ENCODE peak calls at places on chromosomes 12 and 14, in nine cellular contexts. D is GM12891, L is endothelial cell of umbilical vein, H is prostate gland, V is HepG2, E is stomach, N is GM23338, T is breast epithelium, B is H1. J is an unnamed sample.

GRCh38 chr14:22981090-22982012 is 1.0 kb downstream of the AJUBA start:
- DNase-seq in D (no peak), L (peak; percentile 45), H (no peak), V (no peak), E (no peak), N (peak; percentile 44), T (no peak), B (peak; percentile 81), J (peak; percentile 88)

GRCh38 chr14:22095845-22096510 is 422.4 kb upstream of the OR4E1 start:
- DNase-seq in D (no peak), L (no peak), H (no peak), V (peak; percentile 29), E (no peak), N (no peak), T (no peak), B (no peak), J (no peak)

GRCh38 chr12:52341066-52341580 is 19.9 kb upstream of the KRT83 start:
- DNase-seq in D (no peak), L (no peak), H (no peak), V (no peak), E (no peak), N (no peak), T (no peak), B (no peak), J (no peak)

GRCh38 chr12:121966959-121967358 is 48.6 kb downstream of the CFAP251 start:
- DNase-seq in D (no peak), L (no peak), H (no peak), V (no peak), E (no peak), N (no peak), T (no peak), B (no peak), J (no peak)

GRCh38 chr12:64780531-64781373 is 21.5 kb upstream of the GNS start:
- DNase-seq in D (peak; percentile 30), L (peak; percentile 43), H (peak; percentile 52), V (no peak), E (peak; percentile 87), N (peak; percentile 66), T (peak; percentile 39), B (peak; percentile 73), J (peak; percentile 79)

GRCh38 chr14:78836777-78837176 is 666.6 kb downstream of the NRXN3 start:
- DNase-seq in D (peak; percentile 2), L (peak; percentile 57), H (peak; percentile 22), V (peak; percentile 37), E (peak; percentile 45), N (peak; percentile 89), T (no peak), B (peak; percentile 74), J (peak; percentile 21)

GRCh38 chr12:45991289-45992249 is 1.2 kb upstream of the SCAF11 start:
- DNase-seq in D (peak; percentile 35), L (peak; percentile 74), H (peak; percentile 66), V (peak; percentile 76), E (peak; percentile 75), N (peak; percentile 72), T (peak; percentile 60), B (peak; percentile 67), J (peak; percentile 82)

GRCh38 chr14:36070056-36071043 is 106.2 kb downstream of the PTCSC3 start:
- DNase-seq in D (no peak), L (peak; percentile 47), H (peak; percentile 40), V (peak; percentile 84), E (peak; percentile 75), N (peak; percentile 86), T (no peak), B (peak; percentile 70), J (peak; percentile 85)

GRCh38 chr14:95480109-95480886 is 36.2 kb downstream of the SYNE3 start:
- DNase-seq in D (no peak), L (no peak), H (no peak), V (no peak), E (no peak), N (no peak), T (no peak), B (no peak), J (peak; percentile 46)

GRCh38 chr14:52333108-52333507 is 19.0 kb downstream of the PTGER2 start:
- DNase-seq in D (no peak), L (no peak), H (no peak), V (no peak), E (no peak), N (no peak), T (no peak), B (no peak), J (no peak)

GRCh38 chr14:105470812-105471771 is 3.5 kb upstream of the CRIP2 start:
- DNase-seq in D (no peak), L (no peak), H (no peak), V (no peak), E (no peak), N (peak; percentile 72), T (no peak), B (peak; percentile 76), J (peak; percentile 84)

GRCh38 chr14:55153951-55154350 is 24.9 kb downstream of the LGALS3 start:
- DNase-seq in D (no peak), L (no peak), H (no peak), V (no peak), E (no peak), N (no peak), T (no peak), B (no peak), J (no peak)

GRCh38 chr12:100672075-100672592 is 98.7 kb downstream of the GAS2L3 start:
- DNase-seq in D (peak; percentile 23), L (peak; percentile 6), H (no peak), V (peak; percentile 24), E (no peak), N (peak; percentile 79), T (no peak), B (peak; percentile 94), J (peak; percentile 23)

DNA sequence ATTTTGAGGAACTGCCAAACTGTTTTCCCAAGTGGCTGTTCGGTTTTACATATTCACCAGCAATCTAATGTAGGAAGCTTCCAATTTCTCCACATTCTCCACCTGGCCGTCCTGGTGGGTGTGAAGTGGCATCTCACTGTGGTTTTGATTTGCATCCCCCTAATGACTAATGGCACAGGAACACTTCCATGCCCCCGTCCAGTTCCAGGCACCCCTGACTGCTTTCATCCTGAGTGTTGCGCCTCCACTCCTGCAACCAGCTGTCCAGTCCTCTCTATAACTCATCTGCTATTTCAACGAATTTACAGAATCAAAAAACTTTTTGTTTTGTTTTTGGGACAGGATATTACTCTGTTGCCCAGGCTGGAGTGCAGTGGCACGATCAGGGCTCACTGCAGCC is 5.6 kb downstream of the STXBP6 start:
- DNase-seq in D (no peak), L (no peak), H (no peak), V (no peak), E (no peak), N (no peak), T (no peak), B (no peak), J (no peak)
- TF ChIP-seq POLR2AphosphoS5 in D (no peak), L (no peak), H (no peak), V (no peak), E (no peak), N (no peak), T (no peak), B (no peak), J (no peak)

GRCh38 chr12:4282892-4283511 is 9.4 kb downstream of the CCND2 start:
- DNase-seq in D (no peak), L (no peak), H (no peak), V (no peak), E (no peak), N (peak; percentile 69), T (no peak), B (peak; percentile 56), J (no peak)

GRCh38 chr12:4286228-4286627 is 12.7 kb downstream of the CCND2 start:
- DNase-seq in D (no peak), L (no peak), H (no peak), V (no peak), E (no peak), N (no peak), T (no peak), B (no peak), J (no peak)

GRCh38 chr12:4283512-4284255 is 10.1 kb downstream of the CCND2 start:
- DNase-seq in D (no peak), L (no peak), H (no peak), V (no peak), E (no peak), N (no peak), T (no peak), B (no peak), J (no peak)

GRCh38 chr12:4285070-4285469 is 11.5 kb downstream of the CCND2 start:
- DNase-seq in D (no peak), L (no peak), H (no peak), V (no peak), E (no peak), N (no peak), T (no peak), B (no peak), J (no peak)

GRCh38 chr12:4284306-4284705 is 10.7 kb downstream of the CCND2 start:
- DNase-seq in D (no peak), L (no peak), H (no peak), V (no peak), E (no peak), N (no peak), T (no peak), B (no peak), J (no peak)
- TF ChIP-seq POLR2AphosphoS5 in D (no peak), L (no peak), H (no peak), V (no peak), E (no peak), N (no peak), T (no peak), B (no peak), J (no peak)

DNA sequence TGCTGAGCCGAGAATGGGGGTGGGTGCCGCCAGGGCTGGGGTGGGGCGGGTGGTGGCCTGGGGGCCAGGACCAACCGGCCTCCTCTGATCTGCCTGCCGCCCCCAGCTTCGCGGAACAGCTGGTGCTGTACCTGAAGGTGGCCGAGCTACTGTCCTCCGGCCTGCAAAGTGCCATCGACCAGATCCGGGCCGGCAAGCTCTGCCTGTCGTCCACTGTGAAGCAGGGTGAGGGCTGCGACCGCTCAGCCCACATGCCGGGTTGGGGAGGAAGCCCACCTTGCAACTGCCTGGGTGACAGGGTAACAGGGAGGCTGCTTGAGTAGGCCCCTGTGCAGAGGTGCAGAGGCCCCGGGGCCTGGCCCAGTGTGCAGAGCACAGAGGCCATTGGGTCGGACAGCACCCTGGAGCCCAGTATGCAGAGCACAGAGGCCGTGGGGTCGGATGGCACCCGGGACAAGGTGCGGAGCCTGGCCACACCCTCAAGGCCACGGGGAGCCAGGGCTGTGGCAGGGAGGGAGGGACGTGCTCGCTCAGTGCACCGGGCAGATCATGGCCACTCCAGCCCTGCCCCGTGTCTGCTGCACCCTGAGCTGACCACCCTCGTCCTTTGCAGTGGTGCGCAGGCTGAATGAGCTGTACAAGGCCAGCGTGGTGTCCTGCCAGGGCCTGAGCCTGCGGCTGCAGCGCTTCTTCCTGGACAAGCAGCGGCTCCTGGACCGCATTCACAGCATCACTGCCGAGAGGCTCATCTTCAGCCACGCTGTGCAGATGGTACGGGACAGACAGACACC is 9.5 kb upstream of the PUS1 start:
- DNase-seq in D (no peak), L (no peak), H (no peak), V (no peak), E (no peak), N (no peak), T (no peak), B (no peak), J (peak; percentile 76)
- TF ChIP-seq POLR2AphosphoS5 in D (no peak), L (no peak), H (no peak), V (no peak), E (no peak), N (no peak), T (no peak), B (peak; percentile 26), J (no peak)

DNA sequence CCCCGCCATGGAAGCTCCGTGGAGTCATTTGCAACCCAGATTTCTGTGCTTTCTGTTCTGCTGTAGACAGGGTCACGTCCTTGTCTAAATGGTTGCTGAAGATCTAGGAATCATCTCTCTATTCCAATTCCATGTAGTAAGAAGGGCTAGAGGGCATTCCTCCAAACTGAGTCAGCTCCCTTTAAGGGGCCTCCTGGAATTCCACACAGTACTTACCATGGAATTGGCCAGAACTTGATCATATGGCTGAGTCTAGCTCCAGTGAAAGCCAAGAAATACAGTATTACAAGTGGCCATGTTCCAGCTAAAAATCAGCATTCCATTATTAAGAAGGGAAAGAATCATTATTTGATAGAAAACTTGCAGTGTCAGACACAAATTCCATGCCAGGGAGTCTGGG is 171.9 kb downstream of the PRKCH start:
- DNase-seq in D (no peak), L (peak; percentile 24), H (no peak), V (no peak), E (no peak), N (no peak), T (no peak), B (no peak), J (no peak)
- TF ChIP-seq POLR2AphosphoS5 in D (no peak), L (no peak), H (no peak), V (no peak), E (no peak), N (no peak), T (no peak), B (no peak), J (no peak)